ENCODE peak calls at places on chromosome X, in four cellular contexts. D, G, T and S are unnamed samples.

GRCh38 chrX:120672841-120673530 is 43.1 kb upstream of the C1GALT1C1 start:
- DNase-seq in G (no peak), T (no peak), D (no peak), S (no peak)

GRCh38 chrX:110399497-110399896 is 40.8 kb downstream of the RTL9 start:
- DNase-seq in D (no peak), G (no peak), T (no peak), S (no peak)

GRCh38 chrX:2703991-2704369 is 12.9 kb downstream of the CD99 start:
- DNase-seq in G (no peak), T (no peak), D (peak), S (no peak)

GRCh38 chrX:74458738-74459137 is 37.4 kb downstream of the SLC16A2 start:
- DNase-seq in G (no peak), T (no peak), D (peak), S (no peak)

GRCh38 chrX:50905334-50905733 is 5.2 kb upstream of the BMP15 start:
- DNase-seq in G (no peak), T (no peak), D (peak), S (no peak)

GRCh38 chrX:18702362-18703195 is 4.9 kb upstream of the PPEF1 start:
- DNase-seq in D (peak), G (no peak), T (no peak), S (no peak)

GRCh38 chrX:39065051-39065871 is 264.0 kb downstream of the MID1IP1 start:
- DNase-seq in G (no peak), D (no peak), T (no peak), S (no peak)

GRCh38 chrX:148784859-148785655 is 284.6 kb downstream of the AFF2 start:
- DNase-seq in G (no peak), T (no peak), D (no peak), S (no peak)

GRCh38 chrX:65034292-65034640 is 58.0 kb upstream of the ZC4H2 start:
- DNase-seq in D (no peak), T (no peak), G (no peak), S (no peak)

GRCh38 chrX:113726466-113726865 is 857.4 kb upstream of the HTR2C start:
- DNase-seq in D (no peak), T (no peak), G (no peak), S (no peak)

GRCh38 chrX:21883258-21883657 is 27.5 kb downstream of the YY2 start:
- DNase-seq in T (no peak), G (no peak), D (peak), S (no peak)

GRCh38 chrX:103878466-103879151 is 46.6 kb upstream of the RAB9B start:
- DNase-seq in D (peak), G (no peak), T (peak), S (no peak)
- H3K4me3 ChIP-seq in D (no peak), G (no peak), T (no peak), S (no peak)

DNA sequence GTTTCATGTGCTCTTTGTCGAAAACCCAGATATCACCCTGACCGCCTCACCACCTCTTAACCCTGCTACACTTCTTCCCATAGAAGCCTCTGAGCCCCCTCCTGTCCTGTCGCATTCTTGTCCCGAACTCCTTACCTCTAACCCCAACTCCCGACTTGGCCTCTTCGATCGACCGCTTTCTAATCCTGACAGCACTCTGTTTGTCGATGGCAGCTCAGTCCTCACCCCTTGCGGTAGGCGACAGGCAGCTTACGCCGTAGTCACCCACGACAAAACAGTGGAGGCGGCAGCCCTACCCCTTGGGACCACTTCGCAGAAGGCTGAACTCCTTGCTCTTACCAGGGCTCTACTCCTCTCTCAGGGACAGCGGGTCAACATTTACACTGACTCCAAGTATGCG is 961.7 kb downstream of the RPA4 start:
- DNase-seq in G (no peak), T (no peak), D (no peak), S (no peak)
- H3K4me3 ChIP-seq in G (no peak), T (no peak), D (no peak), S (no peak)

DNA sequence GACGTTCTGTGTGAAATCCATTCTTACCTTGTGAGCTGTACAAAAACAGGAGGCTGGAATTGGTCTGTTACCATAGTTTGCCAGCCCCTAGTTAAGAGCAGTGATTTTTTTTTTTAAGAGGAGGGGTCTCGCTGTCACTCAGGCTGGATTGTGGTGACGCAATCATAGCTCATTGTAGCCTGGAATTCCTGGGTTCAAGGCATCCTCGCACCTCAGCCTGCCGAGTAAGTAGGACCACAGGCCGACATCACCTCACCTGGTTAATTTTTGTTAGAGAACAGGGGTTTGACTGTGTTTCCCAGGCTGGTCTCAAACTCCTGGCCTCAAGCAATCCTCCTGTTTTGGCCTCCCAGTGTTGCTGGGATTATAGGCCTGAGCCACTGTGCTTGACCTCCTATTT is 7.5 kb downstream of the USP9X start:
- DNase-seq in T (no peak), D (no peak), G (no peak), S (no peak)
- H3K4me3 ChIP-seq in T (no peak), D (no peak), G (no peak), S (no peak)

GRCh38 chrX:124113799-124114600 is 152.5 kb downstream of the STAG2 start:
- DNase-seq in D (no peak), G (no peak), T (no peak), S (peak)

GRCh38 chrX:124117325-124117724 is 155.8 kb downstream of the STAG2 start:
- DNase-seq in G (no peak), D (no peak), T (no peak), S (no peak)
- H3K4me3 ChIP-seq in G (no peak), D (no peak), T (no peak), S (no peak)

DNA sequence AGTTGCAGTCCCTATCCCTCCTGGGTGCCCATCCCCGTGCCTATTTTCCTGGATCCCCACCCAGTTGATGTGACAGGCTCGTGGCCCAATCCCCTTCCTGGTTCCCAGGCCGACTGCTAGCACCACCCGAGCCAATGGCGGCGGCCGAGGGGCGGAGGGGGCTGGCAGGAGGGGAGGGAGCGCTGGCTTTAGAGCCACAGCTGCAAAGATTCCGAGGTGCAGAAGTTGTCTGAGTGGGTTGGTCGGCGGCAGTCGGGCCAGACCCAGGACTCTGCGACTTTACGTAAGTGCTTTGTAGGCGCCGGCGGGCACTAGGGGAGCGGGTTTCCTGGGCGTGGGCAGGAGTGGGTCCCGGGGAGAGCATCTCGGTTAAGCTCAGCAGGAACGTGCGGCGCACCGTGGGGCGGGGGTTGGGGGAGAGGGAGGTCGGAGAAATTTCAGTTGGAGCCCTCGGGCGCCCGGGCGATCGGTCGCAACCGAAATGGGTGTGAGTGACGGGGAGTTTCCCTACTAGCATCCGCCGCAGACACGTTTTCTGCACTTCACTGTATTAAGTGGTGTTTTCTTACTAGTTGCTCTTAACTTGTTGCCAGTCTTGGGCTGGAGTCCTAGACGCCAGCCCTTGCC is at the start of gene PLS3:
- DNase-seq in G (no peak), T (peak), D (peak), S (peak)
- H3K4me3 ChIP-seq in G (peak), T (peak), D (peak), S (peak)

GRCh38 chrX:14875624-14876023 is 2.4 kb downstream of the MOSPD2 start:
- DNase-seq in G (no peak), T (no peak), D (no peak), S (no peak)

GRCh38 chrX:14873676-14874049 is 442 bp downstream of the MOSPD2 start:
- DNase-seq in G (no peak), D (peak), T (no peak), S (no peak)

GRCh38 chrX:14872851-14873675 is at the start of the genes FANCB and MOSPD2:
- DNase-seq in G (peak), D (peak), T (peak), S (peak)

GRCh38 chrX:14872355-14872754 is 514 bp downstream of the FANCB start:
- DNase-seq in T (no peak), G (no peak), D (peak), S (no peak)

DNA sequence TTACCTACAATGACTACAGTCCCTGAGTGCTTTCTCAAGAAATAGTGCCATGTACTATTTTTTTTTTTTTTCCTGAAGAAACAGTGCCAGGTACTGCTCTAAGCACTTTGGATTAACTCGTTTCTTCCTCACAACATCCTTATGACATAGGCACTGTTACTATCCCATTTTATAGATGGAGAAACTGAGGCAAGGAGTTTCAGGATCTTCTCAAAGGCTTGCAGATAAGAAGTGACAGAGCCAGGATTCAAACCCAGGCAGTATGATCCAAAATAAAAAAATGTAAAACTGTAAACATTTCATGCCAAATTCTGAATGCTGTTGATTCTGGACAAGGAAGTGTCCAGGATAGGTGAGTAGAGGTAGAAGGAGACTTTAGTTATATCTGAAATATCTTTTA is 1.1 kb downstream of the FANCB start:
- DNase-seq in G (no peak), T (no peak), D (no peak), S (no peak)
- H3K4me3 ChIP-seq in G (no peak), T (no peak), D (peak), S (no peak)